ENCODE peak calls at places on chromosomes 6 and 20, in seven cellular contexts. A is AG04449, Y is epithelial cell of esophagus, L is GM10248, I is fibroblast of lung, V is AG04450, C is suprapubic skin. W is an unnamed sample.

GRCh38 chr6:37774028-37774680 is 45.4 kb upstream of the ZFAND3 start:
- DNase-seq in A (no peak), Y (no peak), L (no peak), I (no peak), V (no peak), C (no peak), W (no peak)

GRCh38 chr20:16082051-16082550 is 491.1 kb downstream of the KIF16B start:
- DNase-seq in A (no peak), Y (no peak), L (no peak), I (no peak), V (no peak), C (no peak), W (no peak)

GRCh38 chr6:30463651-30464618 is 25.4 kb upstream of the HLA-E start:
- DNase-seq in A (no peak), Y (peak), L (no peak), I (peak), V (no peak), C (no peak), W (no peak)

GRCh38 chr20:16209826-16210365 is 363.4 kb downstream of the KIF16B start:
- DNase-seq in A (no peak), Y (no peak), L (no peak), I (no peak), V (no peak), C (no peak), W (no peak)

GRCh38 chr20:50306478-50307423 is 116.1 kb downstream of the CEBPB start:
- DNase-seq in A (no peak), Y (no peak), L (no peak), I (no peak), V (no peak), C (peak), W (no peak)

GRCh38 chr6:21438237-21438985 is 155.1 kb upstream of the SOX4 start:
- DNase-seq in A (no peak), Y (peak), L (peak), I (no peak), V (no peak), C (no peak), W (peak)

GRCh38 chr20:5767493-5768098 is 17.4 kb downstream of the SHLD1 start:
- DNase-seq in A (no peak), Y (no peak), L (no peak), I (no peak), V (no peak), C (no peak), W (no peak)

GRCh38 chr6:70221025-70221714 is 81.7 kb downstream of the COL9A1 start:
- DNase-seq in A (peak), Y (peak), L (peak), I (peak), V (no peak), C (no peak), W (peak)

GRCh38 chr6:108119212-108120141 is 44.9 kb upstream of the OSTM1 start:
- DNase-seq in A (no peak), Y (no peak), L (no peak), I (no peak), V (no peak), C (no peak), W (no peak)

GRCh38 chr20:5835234-5835845 is 85.1 kb downstream of the SHLD1 start:
- DNase-seq in A (no peak), Y (peak), L (no peak), I (peak), V (no peak), C (no peak), W (peak)

GRCh38 chr20:40511478-40511877 is 177.6 kb downstream of the MAFB start:
- DNase-seq in A (no peak), Y (peak), L (no peak), I (peak), V (no peak), C (peak), W (peak)

GRCh38 chr6:49523901-49524300 is 24.2 kb downstream of the GLYATL3 start:
- DNase-seq in A (no peak), Y (no peak), L (no peak), I (no peak), V (no peak), C (no peak), W (no peak)

GRCh38 chr6:5471044-5471443 is 209.7 kb downstream of the FARS2 start:
- DNase-seq in A (no peak), Y (peak), L (peak), I (peak), V (peak), C (no peak), W (peak)

GRCh38 chr6:42104095-42104806 is 38.2 kb downstream of the C6orf132 start:
- DNase-seq in A (no peak), Y (no peak), L (peak), I (peak), V (no peak), C (no peak), W (no peak)

GRCh38 chr6:127026247-127026646 is 92.2 kb upstream of the RSPO3 start:
- DNase-seq in A (no peak), Y (peak), L (no peak), I (no peak), V (no peak), C (no peak), W (peak)

DNA sequence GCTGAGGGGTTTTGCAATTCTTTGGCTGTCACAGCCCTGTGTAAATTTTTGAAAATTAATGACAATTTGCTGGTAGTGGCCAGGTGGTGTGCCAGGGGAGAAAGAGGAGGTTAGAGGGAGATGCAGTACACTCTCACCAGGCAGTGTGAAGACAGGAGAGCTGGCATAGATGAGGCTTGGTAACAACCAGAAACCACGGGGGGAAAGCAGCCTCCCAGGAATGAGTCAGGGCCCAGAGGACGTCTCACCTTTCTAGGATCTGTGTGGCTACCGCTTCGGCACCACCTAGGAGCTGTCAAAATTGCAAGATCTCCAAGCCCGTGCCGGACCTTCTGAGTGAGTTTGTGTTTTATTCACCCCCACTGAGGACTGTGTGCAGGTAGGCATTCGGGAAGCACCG is 171.4 kb downstream of the PACRG start:
- DNase-seq in A (no peak), Y (no peak), L (no peak), I (no peak), V (no peak), C (no peak), W (no peak)
- TF ChIP-seq CTCF in A (no peak), Y (no peak), L (no peak), I (no peak), V (no peak), C (no peak), W (no peak)

DNA sequence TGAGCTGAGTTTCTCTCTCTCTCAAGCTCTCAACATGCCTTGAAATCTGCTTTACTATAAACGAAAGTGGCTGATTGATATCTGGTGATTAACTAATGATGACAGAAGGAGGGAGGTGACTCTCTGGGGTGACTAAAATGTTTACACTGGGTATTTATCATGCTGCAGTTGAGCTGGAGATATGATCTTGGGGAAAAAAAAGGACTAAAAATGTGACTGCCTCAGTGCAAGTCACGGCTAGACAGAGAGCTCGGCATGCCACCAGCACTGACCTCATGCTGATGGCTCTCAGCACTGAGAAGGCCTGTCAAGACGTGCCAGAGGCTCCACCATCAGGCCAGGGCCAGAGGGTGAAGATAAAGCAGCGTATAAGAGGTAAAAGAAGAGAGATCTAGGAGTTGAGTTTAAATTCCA is 103.1 kb upstream of the SPACA1 start:
- DNase-seq in A (no peak), Y (peak), L (no peak), I (peak), V (no peak), C (no peak), W (peak)
- TF ChIP-seq CTCF in A (no peak), Y (peak), L (peak), I (peak), V (no peak), C (no peak), W (peak)

DNA sequence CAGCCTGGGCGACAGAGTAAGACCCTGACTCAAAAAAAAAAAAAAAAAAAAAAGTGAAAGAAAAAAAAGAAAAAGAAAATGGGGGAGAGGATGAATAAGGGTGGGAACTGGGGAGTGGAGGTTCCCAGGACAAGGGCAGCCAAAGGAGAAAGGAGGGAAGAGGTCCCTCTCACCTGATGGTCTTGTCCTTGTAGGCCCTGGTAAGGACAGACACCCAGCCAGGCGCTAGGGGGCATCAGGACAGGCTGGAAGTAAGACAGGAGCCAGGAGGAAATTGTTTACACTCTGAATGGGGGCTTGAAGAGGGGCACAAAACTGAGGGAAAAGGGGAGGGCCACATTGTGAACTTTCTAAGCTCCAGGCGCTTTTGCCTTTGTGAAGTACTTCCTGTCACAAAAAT is 2.3 kb upstream of the ALDH5A1 start:
- DNase-seq in A (no peak), Y (peak), L (no peak), I (no peak), V (no peak), C (no peak), W (no peak)
- TF ChIP-seq CTCF in A (peak), Y (peak), L (no peak), I (peak), V (peak), C (no peak), W (peak)

GRCh38 chr6:112352607-112353006 is 5.5 kb downstream of the RFPL4B start:
- DNase-seq in A (no peak), Y (no peak), L (no peak), I (no peak), V (no peak), C (no peak), W (no peak)

GRCh38 chr6:112348891-112349736 is 2.0 kb downstream of the RFPL4B start:
- DNase-seq in A (no peak), Y (no peak), L (no peak), I (no peak), V (no peak), C (no peak), W (no peak)

GRCh38 chr6:112348334-112348874 is 1.3 kb downstream of the RFPL4B start:
- DNase-seq in A (no peak), Y (no peak), L (no peak), I (no peak), V (no peak), C (no peak), W (no peak)

DNA sequence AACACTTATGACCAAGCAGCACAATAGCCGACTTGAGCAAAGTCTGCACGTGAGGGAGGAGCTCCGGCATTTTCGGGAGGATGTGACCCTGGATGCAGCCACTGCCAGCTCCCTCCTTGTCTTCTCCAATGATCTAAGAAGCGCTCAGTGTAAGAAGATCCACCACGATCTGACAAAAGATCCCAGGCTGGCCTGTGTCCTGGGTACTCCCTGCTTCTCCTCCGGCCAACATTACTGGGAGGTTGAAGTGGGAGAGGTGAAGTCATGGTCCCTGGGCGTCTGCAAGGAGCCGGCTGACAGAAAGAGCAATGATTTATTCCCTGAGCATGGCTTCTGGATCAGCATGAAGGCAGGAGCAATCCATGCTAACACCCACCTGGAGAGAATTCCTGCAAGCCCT is 2.8 kb downstream of the RFPL4B start:
- DNase-seq in A (no peak), Y (no peak), L (no peak), I (no peak), V (no peak), C (no peak), W (no peak)
- TF ChIP-seq CTCF in A (no peak), Y (no peak), L (no peak), I (no peak), V (no peak), C (no peak), W (no peak)